ENCODE peak calls at places on chromosomes 6 and 20, in eight cellular contexts. B is PC-3, A is pulmonary artery endothelial cell, E is epithelial cell of proximal tubule, P is glomerular endothelial cell, T is NCI-H1417 treated with DMSO at 0.1 percent for 48 hours, M is heart left ventricle, D is fibroblast of the aortic adventitia. U is an unnamed sample.
A peak's percentile ranks its signal among the peaks of the same experiment; 100 is the strongest.

GRCh38 chr6:92044312-92044711 is 1375.0 kb downstream of the EPHA7 start:
- DNase-seq in E (no peak), M (no peak), P (no peak), T (no peak), B (no peak), D (no peak), A (no peak), U (no peak)

GRCh38 chr6:170019259-170020040 is 268.0 kb downstream of the ERMARD start:
- DNase-seq in M (no peak), T (no peak), D (no peak), A (no peak), E (no peak), B (peak; percentile 42), P (no peak), U (no peak)

GRCh38 chr6:33901822-33902816 is 98.3 kb upstream of the MLN start:
- DNase-seq in M (no peak), B (no peak), A (no peak), D (no peak), E (no peak), P (no peak), T (no peak), U (no peak)

GRCh38 chr20:21048841-21049273 is 57.3 kb downstream of the LINC00237 start:
- DNase-seq in T (no peak), B (peak; percentile 72), A (no peak), E (no peak), M (no peak), D (no peak), P (no peak), U (peak; percentile 65)

GRCh38 chr20:63007722-63008488 is 1.1 kb upstream of the BHLHE23 start:
- DNase-seq in T (no peak), M (no peak), A (no peak), D (no peak), E (no peak), B (no peak), P (no peak), U (no peak)

GRCh38 chr20:62743777-62744317 is 35.2 kb downstream of the NTSR1 start:
- DNase-seq in T (no peak), E (no peak), P (no peak), B (no peak), D (no peak), A (no peak), M (peak; percentile 9), U (no peak)

GRCh38 chr6:44917430-44917829 is 410.7 kb upstream of the RUNX2 start:
- DNase-seq in E (no peak), T (no peak), D (no peak), P (no peak), B (peak; percentile 76), M (no peak), A (no peak), U (no peak)

GRCh38 chr6:16974729-16975359 is 127.0 kb upstream of the STMND1 start:
- DNase-seq in D (peak; percentile 15), A (no peak), M (no peak), E (no peak), P (no peak), B (no peak), T (no peak), U (no peak)

GRCh38 chr6:121592955-121593665 is 157.7 kb downstream of the GJA1 start:
- DNase-seq in A (no peak), T (peak; percentile 78), B (no peak), P (no peak), M (no peak), D (peak; percentile 88), E (no peak), U (peak; percentile 20)